ENCODE peak calls at places on chromosomes 7 and 10, in eight cellular contexts. V, A, Z, R, M, N, F and O are unnamed samples.

GRCh38 chr7:139075031-139075652 is 34.4 kb downstream of the ZC3HAV1 start:
- DNase-seq in V (peak), A (peak), Z (peak), R (peak), M (peak), N (no peak), F (peak), O (peak)

GRCh38 chr10:34994565-34995142 is 95.5 kb downstream of the CUL2 start:
- DNase-seq in V (peak), A (peak), Z (no peak), R (no peak), M (peak), N (no peak), F (peak), O (peak)

GRCh38 chr10:56902554-56902953 is 541.5 kb upstream of the ZWINT start:
- DNase-seq in V (no peak), A (no peak), Z (no peak), R (no peak), M (no peak), N (no peak), F (no peak), O (no peak)

GRCh38 chr10:86355571-86356038 is 11.0 kb downstream of the GRID1 start:
- DNase-seq in V (peak), A (peak), Z (no peak), R (peak), M (no peak), N (peak), F (no peak), O (no peak)

GRCh38 chr10:1061930-1062769 is 6.0 kb downstream of the WDR37 start:
- DNase-seq in V (no peak), A (no peak), Z (no peak), R (no peak), M (no peak), N (no peak), F (no peak), O (no peak)

GRCh38 chr7:76202666-76203030 is 952 bp downstream of the SRRM3 start:
- DNase-seq in V (no peak), A (no peak), Z (no peak), R (no peak), M (no peak), N (no peak), F (no peak), O (no peak)

GRCh38 chr7:141562543-141562942 is 11.3 kb downstream of the AGK start:
- DNase-seq in V (no peak), A (no peak), Z (no peak), R (peak), M (no peak), N (no peak), F (no peak), O (no peak)

GRCh38 chr7:57868771-57869483 is 418.9 kb downstream of the ZNF716 start:
- DNase-seq in V (no peak), A (no peak), Z (no peak), R (no peak), M (no peak), N (no peak), F (no peak), O (no peak)

GRCh38 chr7:105863876-105864275 is 12.5 kb downstream of the ATXN7L1 start:
- DNase-seq in V (no peak), A (no peak), Z (no peak), R (no peak), M (no peak), N (no peak), F (no peak), O (no peak)

GRCh38 chr7:15199482-15199881 is 296.9 kb upstream of the DGKB start:
- DNase-seq in V (no peak), A (no peak), Z (no peak), R (no peak), M (peak), N (no peak), F (no peak), O (no peak)

GRCh38 chr10:22017283-22018020 is 13.9 kb upstream of the DNAJC1 start:
- DNase-seq in V (no peak), A (no peak), Z (no peak), R (no peak), M (peak), N (no peak), F (no peak), O (no peak)

GRCh38 chr7:84291756-84292155 is 97.2 kb upstream of the SEMA3A start:
- DNase-seq in V (no peak), A (no peak), Z (no peak), R (no peak), M (no peak), N (no peak), F (no peak), O (no peak)

GRCh38 chr7:100472854-100473499 is 6.0 kb downstream of the TSC22D4 start:
- DNase-seq in V (peak), A (peak), Z (no peak), R (peak), M (no peak), N (no peak), F (peak), O (no peak)

GRCh38 chr10:71827828-71828227 is 23.2 kb downstream of the PSAP start:
- DNase-seq in V (no peak), A (no peak), Z (no peak), R (no peak), M (no peak), N (no peak), F (no peak), O (no peak)

GRCh38 chr10:71831646-71832552 is 19.2 kb downstream of the PSAP start:
- DNase-seq in V (peak), A (no peak), Z (no peak), R (no peak), M (peak), N (no peak), F (no peak), O (no peak)

GRCh38 chr10:71830726-71831125 is 20.3 kb downstream of the PSAP start:
- DNase-seq in V (no peak), A (no peak), Z (no peak), R (no peak), M (no peak), N (no peak), F (no peak), O (no peak)

GRCh38 chr10:71828702-71829101 is 22.3 kb downstream of the PSAP start:
- DNase-seq in V (no peak), A (no peak), Z (no peak), R (no peak), M (no peak), N (no peak), F (no peak), O (no peak)

DNA sequence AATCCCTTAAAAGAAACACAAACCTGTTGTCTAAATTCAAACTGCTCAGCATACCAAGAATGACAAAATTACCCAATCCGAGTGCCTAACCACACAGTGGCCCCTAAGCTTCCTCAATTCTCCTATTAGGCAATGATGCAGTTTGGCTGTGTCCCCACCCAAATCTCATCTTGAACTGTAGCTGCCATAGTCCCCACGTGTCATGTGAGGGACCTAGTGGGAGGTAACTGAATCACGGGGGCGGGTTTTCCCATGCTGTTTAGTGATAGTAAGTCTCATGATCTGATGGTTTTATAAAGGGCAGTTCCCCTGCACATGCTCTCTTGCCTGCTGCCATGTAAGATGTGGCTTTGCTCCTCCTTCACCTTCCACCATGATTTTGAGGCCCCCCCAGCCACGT is 21.9 kb downstream of the PSAP start:
- DNase-seq in V (peak), A (no peak), Z (no peak), R (no peak), M (peak), N (no peak), F (no peak), O (no peak)
- TF ChIP-seq CTCF in V (no peak), A (no peak), Z (no peak), R (no peak), M (no peak), N (no peak), F (no peak), O (no peak)

DNA sequence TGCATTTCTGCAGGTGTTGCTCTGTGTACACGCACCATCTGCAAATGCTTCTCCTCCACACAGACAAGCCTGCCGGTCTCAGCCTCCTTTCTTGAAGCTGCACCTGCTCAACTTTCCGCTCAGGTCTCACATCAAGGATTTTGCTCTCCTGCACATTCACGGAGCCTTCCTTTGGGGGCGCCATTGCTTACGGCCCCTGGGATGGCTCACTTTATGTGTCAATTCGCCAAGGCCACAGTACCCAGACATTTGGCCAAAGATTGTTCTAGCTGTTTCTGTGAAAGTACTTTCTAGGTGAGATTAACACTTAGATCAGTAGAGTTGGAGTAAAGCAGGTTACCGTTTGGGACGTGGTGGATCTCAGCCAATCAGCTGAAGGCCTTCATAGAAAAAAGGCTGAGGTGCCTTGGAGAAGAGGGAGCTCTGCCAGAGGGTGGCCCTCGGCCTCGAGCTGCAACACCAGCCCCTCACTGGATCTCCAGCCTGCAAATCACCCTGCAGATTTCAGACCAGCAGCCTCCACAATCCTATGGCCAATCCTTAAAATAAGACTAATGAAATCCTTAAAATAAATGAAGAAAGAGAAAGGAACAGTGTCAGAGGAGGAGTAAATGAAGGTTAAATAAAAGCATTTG is 39.9 kb upstream of the PPP2R2D start:
- DNase-seq in V (no peak), A (no peak), Z (no peak), R (no peak), M (no peak), N (no peak), F (no peak), O (no peak)
- TF ChIP-seq CTCF in V (no peak), A (no peak), Z (no peak), R (no peak), M (no peak), N (no peak), F (no peak), O (no peak)

GRCh38 chr7:1144269-1144771 is 15.7 kb downstream of the ZFAND2A start:
- DNase-seq in V (peak), A (peak), Z (no peak), R (peak), M (peak), N (peak), F (no peak), O (no peak)
- TF ChIP-seq CTCF in V (no peak), A (peak), Z (no peak), R (peak), M (peak), N (peak), F (no peak), O (no peak)

GRCh38 chr10:103847909-103848468 is 7.4 kb downstream of the SH3PXD2A start:
- DNase-seq in V (no peak), A (no peak), Z (no peak), R (no peak), M (no peak), N (no peak), F (no peak), O (no peak)
- TF ChIP-seq CTCF in V (no peak), A (no peak), Z (no peak), R (peak), M (no peak), N (no peak), F (no peak), O (peak)